ENCODE peak calls at places on chromosomes 5 and 9, in seven cellular contexts. W is stimulated activated CD4-positive, alpha-beta T cell treated with anti-CD3 and anti-CD28 coated beads, Interleukin-1b, Interleukin-23, amount 100 ng/mL, for 48 hours; A is Caki2; F is brain microvascular endothelial cell; C is NCI-H2171; Y is nephron progenitor cell; G is DMS79. E is an unnamed sample.

GRCh38 chr9:87337335-87338074 is 160.2 kb upstream of the DAPK1 start:
- DNase-seq in W (no peak), A (peak), F (peak), C (no peak), Y (no peak), G (no peak), E (no peak)

GRCh38 chr5:103469288-103470065 is 93.1 kb downstream of the NUDT12 start:
- DNase-seq in W (no peak), A (no peak), F (no peak), C (no peak), Y (no peak), G (no peak), E (no peak)

GRCh38 chr9:68509689-68510088 is 31.0 kb downstream of the TMEM252 start:
- DNase-seq in W (no peak), A (no peak), F (no peak), C (no peak), Y (no peak), G (no peak), E (no peak)

GRCh38 chr9:108534741-108535140 is 321.0 kb downstream of the ACTL7B start:
- DNase-seq in W (no peak), A (no peak), F (peak), C (no peak), Y (no peak), G (no peak), E (no peak)

GRCh38 chr5:140926211-140926902 is at the start of gene PCDHAC1:
- DNase-seq in W (peak), A (no peak), F (peak), C (peak), Y (peak), G (peak), E (no peak)

GRCh38 chr5:72387985-72388384 is 67.8 kb downstream of the PTCD2 start:
- DNase-seq in W (no peak), A (peak), F (peak), C (no peak), Y (no peak), G (no peak), E (no peak)

GRCh38 chr5:103259705-103260355 is 1.3 kb downstream of the MACIR start:
- DNase-seq in W (no peak), A (no peak), F (peak), C (peak), Y (no peak), G (peak), E (peak)

GRCh38 chr5:112174959-112175594 is 244.0 kb downstream of the EPB41L4A start:
- DNase-seq in W (peak), A (peak), F (peak), C (no peak), Y (peak), G (peak), E (peak)

GRCh38 chr5:173123416-173123815 is 20.9 kb upstream of the BNIP1 start:
- DNase-seq in W (no peak), A (no peak), F (peak), C (no peak), Y (no peak), G (no peak), E (no peak)

GRCh38 chr5:43156388-43156787 is 35.6 kb upstream of the NIM1K start:
- DNase-seq in W (peak), A (no peak), F (peak), C (no peak), Y (no peak), G (no peak), E (no peak)

GRCh38 chr5:57117601-57118000 is 56.3 kb upstream of the GPBP1 start:
- DNase-seq in W (peak), A (no peak), F (no peak), C (no peak), Y (no peak), G (no peak), E (no peak)

GRCh38 chr9:81379655-81380054 is 309.7 kb downstream of the TLE1 start:
- DNase-seq in W (no peak), A (no peak), F (no peak), C (no peak), Y (no peak), G (no peak), E (no peak)

GRCh38 chr9:136971746-136972145 is 5.6 kb upstream of the PTGDS start:
- DNase-seq in W (no peak), A (no peak), F (no peak), C (no peak), Y (no peak), G (no peak), E (no peak)

GRCh38 chr5:164175083-164175482 is 669.7 kb downstream of the MAT2B start:
- DNase-seq in W (no peak), A (no peak), F (no peak), C (no peak), Y (no peak), G (no peak), E (no peak)

GRCh38 chr5:1734908-1735289 is 64.7 kb downstream of the MRPL36 start:
- DNase-seq in W (no peak), A (no peak), F (no peak), C (no peak), Y (no peak), G (no peak), E (no peak)

GRCh38 chr9:129387822-129388221 is 209.8 kb upstream of the IER5L start:
- DNase-seq in W (no peak), A (no peak), F (no peak), C (no peak), Y (no peak), G (no peak), E (no peak)

GRCh38 chr5:119418782-119419101 is 33.6 kb upstream of the HSD17B4 start:
- DNase-seq in W (no peak), A (no peak), F (no peak), C (no peak), Y (no peak), G (no peak), E (no peak)

GRCh38 chr9:124212381-124213050 is 45.2 kb upstream of the NEK6 start:
- DNase-seq in W (no peak), A (no peak), F (peak), C (no peak), Y (no peak), G (no peak), E (no peak)

GRCh38 chr5:14038341-14038959 is 94.0 kb upstream of the DNAH5 start:
- DNase-seq in W (no peak), A (peak), F (peak), C (no peak), Y (no peak), G (no peak), E (no peak)

E was measured in GM18507.